ENCODE peak calls at places on chromosomes 6 and 20, in eight cellular contexts. U is transverse colon, L is ovary, V is H1, N is tibial nerve, G is A549, P is GM12878, R is suprapubic skin. H is an unnamed sample.

GRCh38 chr20:23193985-23194384 is 107.9 kb upstream of the CD93 start:
- DNase-seq in V (no peak), N (no peak), R (no peak), U (no peak), P (no peak), L (no peak), G (no peak), H (no peak)

GRCh38 chr20:1803216-1804128 is 91.7 kb upstream of the SIRPA start:
- DNase-seq in P (no peak), G (no peak), L (peak), U (peak), N (peak), R (no peak), V (peak), H (no peak)

GRCh38 chr6:2802521-2803060 is 37.4 kb downstream of the WRNIP1 start:
- DNase-seq in L (no peak), R (no peak), N (no peak), U (no peak), V (no peak), P (no peak), G (no peak), H (no peak)

GRCh38 chr20:63896136-63896890 is 1.4 kb downstream of the DNAJC5 start:
- DNase-seq in N (peak), V (no peak), U (peak), L (peak), G (peak), P (no peak), R (no peak), H (no peak)

GRCh38 chr20:17635846-17636245 is 46.2 kb downstream of the RRBP1 start:
- DNase-seq in N (no peak), V (no peak), P (no peak), R (no peak), G (no peak), U (no peak), L (peak), H (no peak)

GRCh38 chr6:56547687-56548086 is 95.0 kb downstream of the DST start:
- DNase-seq in P (no peak), U (no peak), L (no peak), N (no peak), V (no peak), G (no peak), R (no peak), H (no peak)

GRCh38 chr6:79257381-79258205 is 23.1 kb upstream of the HMGN3 start:
- DNase-seq in N (no peak), U (no peak), P (no peak), V (no peak), G (no peak), L (no peak), R (no peak), H (no peak)

GRCh38 chr6:116404706-116405105 is 34.0 kb downstream of the DSE start:
- DNase-seq in U (no peak), L (no peak), R (no peak), G (no peak), V (no peak), N (no peak), P (no peak), H (no peak)

GRCh38 chr6:20548264-20548663 is 14.0 kb downstream of the CDKAL1 start:
- DNase-seq in U (no peak), N (no peak), R (no peak), L (no peak), V (no peak), G (no peak), P (no peak), H (no peak)

GRCh38 chr6:82651845-82652333 is 288.3 kb downstream of the TPBG start:
- DNase-seq in G (no peak), P (no peak), L (no peak), V (no peak), R (no peak), N (no peak), U (no peak), H (no peak)

GRCh38 chr20:37394543-37395410 is 48.8 kb downstream of the SRC start:
- DNase-seq in U (no peak), L (no peak), G (no peak), P (no peak), R (no peak), V (no peak), N (no peak), H (no peak)

GRCh38 chr6:157091243-157091642 is 232.1 kb downstream of the TMEM242 start:
- DNase-seq in G (no peak), L (no peak), N (no peak), R (no peak), U (no peak), V (no peak), P (no peak), H (no peak)

GRCh38 chr6:168908166-168908565 is 345.5 kb downstream of the THBS2 start:
- DNase-seq in P (no peak), V (no peak), U (no peak), G (no peak), L (no peak), R (no peak), N (no peak), H (no peak)

GRCh38 chr6:168909288-168909687 is 344.4 kb downstream of the THBS2 start:
- DNase-seq in U (no peak), G (no peak), R (no peak), N (no peak), L (no peak), P (no peak), V (no peak), H (no peak)

GRCh38 chr6:168906251-168906845 is 347.3 kb downstream of the THBS2 start:
- DNase-seq in G (no peak), P (no peak), V (no peak), N (no peak), U (no peak), R (no peak), L (no peak), H (no peak)

GRCh38 chr6:168905451-168906090 is 348.1 kb downstream of the THBS2 start:
- DNase-seq in U (no peak), V (no peak), N (no peak), R (no peak), G (no peak), P (no peak), L (no peak), H (no peak)

DNA sequence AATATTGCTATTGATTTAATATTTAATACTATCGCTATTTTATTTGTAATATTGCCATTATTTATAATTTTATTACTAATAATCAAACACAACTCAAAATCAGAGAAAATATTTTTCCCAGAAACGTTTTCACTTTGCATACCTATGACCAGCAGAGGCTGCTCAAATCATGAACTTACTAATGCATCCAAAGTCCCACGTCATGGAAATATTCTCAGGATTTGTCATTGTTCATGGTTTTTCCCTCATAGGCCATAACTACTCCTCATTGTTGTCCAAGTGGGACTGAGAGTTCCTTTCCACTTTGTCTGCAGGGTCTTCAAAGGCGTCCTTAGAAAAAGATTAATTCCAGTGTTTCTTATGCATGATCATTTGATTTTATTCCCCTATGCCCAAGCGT is 344.8 kb downstream of the THBS2 start:
- DNase-seq in G (peak), V (no peak), P (no peak), U (no peak), L (no peak), N (no peak), R (no peak), H (no peak)
- TF ChIP-seq CTCF in G (peak), V (no peak), P (no peak), U (no peak), L (peak), N (no peak), R (no peak), H (no peak)

GRCh38 chr6:109010703-109011102 is 83.9 kb downstream of the SESN1 start:
- DNase-seq in V (no peak), N (no peak), G (no peak), R (no peak), U (no peak), L (no peak), P (no peak), H (no peak)

GRCh38 chr6:109008061-109008460 is 86.6 kb downstream of the SESN1 start:
- DNase-seq in P (no peak), N (no peak), G (no peak), U (no peak), L (no peak), R (no peak), V (no peak), H (no peak)

GRCh38 chr6:109009761-109010612 is 84.7 kb downstream of the SESN1 start:
- DNase-seq in L (no peak), P (no peak), U (no peak), R (no peak), G (no peak), V (no peak), N (no peak), H (no peak)

GRCh38 chr6:109008537-109008950 is 86.1 kb downstream of the SESN1 start:
- DNase-seq in G (no peak), L (no peak), V (no peak), N (no peak), P (no peak), U (no peak), R (no peak), H (no peak)

GRCh38 chr6:109008951-109009760 is 85.5 kb downstream of the SESN1 start:
- DNase-seq in N (peak), U (peak), L (peak), P (peak), V (peak), G (peak), R (peak), H (peak)
- TF ChIP-seq POLR2A in N (peak), U (no peak), L (peak), P (no peak), V (no peak), G (peak), R (peak), H (no peak)

GRCh38 chr20:7856756-7857155 is 83.5 kb downstream of the HAO1 start:
- DNase-seq in U (no peak), N (no peak), L (no peak), R (no peak), V (no peak), G (no peak), P (no peak), H (no peak)
- TF ChIP-seq EP300 in U (no peak), N (no peak), L (no peak), R (no peak), V (no peak), G (no peak), P (no peak), H (no peak)

GRCh38 chr6:102942206-102942605 is 1548.7 kb downstream of the GRIK2 start:
- DNase-seq in L (no peak), G (no peak), V (no peak), N (no peak), R (no peak), P (no peak), U (no peak), H (no peak)

DNA sequence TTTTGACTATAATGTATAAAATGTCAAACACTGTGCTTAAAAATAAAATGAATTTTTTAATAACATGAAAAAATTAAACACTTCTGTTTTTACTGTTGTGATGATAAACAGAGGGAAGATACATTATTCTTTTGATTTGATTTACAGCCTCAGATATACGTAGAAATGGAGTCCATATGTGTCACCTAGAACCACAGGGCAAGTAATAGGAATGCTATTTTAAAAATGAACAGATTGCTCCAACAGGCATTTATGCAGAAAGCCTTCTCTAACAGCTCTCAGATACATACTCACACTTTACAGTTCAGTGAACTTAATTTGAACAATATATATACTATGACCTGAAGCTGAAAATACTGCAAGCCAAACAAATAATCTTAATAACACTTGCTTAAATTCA is 1551.0 kb downstream of the GRIK2 start:
- DNase-seq in G (no peak), U (no peak), N (no peak), L (no peak), R (no peak), V (no peak), P (no peak), H (no peak)
- TF ChIP-seq CTCF in G (no peak), U (no peak), N (no peak), L (no peak), R (no peak), V (no peak), P (no peak), H (no peak)